ENCODE peak calls at places on chromosomes 13 and 19, in four cellular contexts. One of them, this sample, is unnamed.

GRCh38 chr13:30466841-30467252 is 1.1 kb upstream of the HMGB1 start:
- DNase-seq in DND-41: peak
- DNase-seq in GM23338: no peak
- DNase-seq in MM.1S: peak
- DNase-seq in this sample: peak

GRCh38 chr13:27822873-27823311 is 30.6 kb downstream of the GSX1 start:
- DNase-seq in GM23338: peak
- DNase-seq in DND-41: no peak
- DNase-seq in MM.1S: no peak
- DNase-seq in this sample: no peak

GRCh38 chr13:97797553-97797952 is 155.9 kb upstream of the IPO5 start:
- DNase-seq in GM23338: no peak
- DNase-seq in DND-41: no peak
- DNase-seq in MM.1S: no peak
- DNase-seq in this sample: no peak

GRCh38 chr13:98565726-98566577 is 11.0 kb downstream of the STK24 start:
- DNase-seq in GM23338: no peak
- DNase-seq in DND-41: no peak
- DNase-seq in MM.1S: no peak
- DNase-seq in this sample: no peak

GRCh38 chr13:36430247-36431203 is 1.8 kb upstream of the CCNA1 start:
- DNase-seq in DND-41: no peak
- DNase-seq in GM23338: peak
- DNase-seq in MM.1S: no peak
- DNase-seq in this sample: no peak

GRCh38 chr13:79581870-79582315 is 100.9 kb downstream of the NDFIP2 start:
- DNase-seq in GM23338: no peak
- DNase-seq in MM.1S: no peak
- DNase-seq in DND-41: no peak
- DNase-seq in this sample: peak

GRCh38 chr13:83372786-83373185 is 509.5 kb downstream of the SLITRK1 start:
- DNase-seq in GM23338: no peak
- DNase-seq in DND-41: no peak
- DNase-seq in MM.1S: no peak
- DNase-seq in this sample: no peak

GRCh38 chr13:81639984-81640582 is 1299.2 kb upstream of the SPRY2 start:
- DNase-seq in MM.1S: peak
- DNase-seq in GM23338: peak
- DNase-seq in DND-41: no peak
- DNase-seq in this sample: peak

GRCh38 chr13:34682406-34682805 is 259.7 kb upstream of the NBEA start:
- DNase-seq in DND-41: no peak
- DNase-seq in MM.1S: no peak
- DNase-seq in GM23338: no peak
- DNase-seq in this sample: no peak

GRCh38 chr13:31631071-31631470 is 108.3 kb upstream of the RXFP2 start:
- DNase-seq in GM23338: no peak
- DNase-seq in MM.1S: no peak
- DNase-seq in DND-41: no peak
- DNase-seq in this sample: no peak

GRCh38 chr19:33501957-33502356 is 19.6 kb downstream of the PEPD start:
- DNase-seq in GM23338: no peak
- DNase-seq in MM.1S: no peak
- DNase-seq in DND-41: no peak
- DNase-seq in this sample: no peak

GRCh38 chr19:45276284-45276687 is 25.2 kb downstream of the MARK4 start:
- DNase-seq in DND-41: no peak
- DNase-seq in MM.1S: no peak
- DNase-seq in GM23338: no peak
- DNase-seq in this sample: peak

GRCh38 chr13:99992376-99992775 is 10.8 kb downstream of the ZIC2 start:
- DNase-seq in DND-41: no peak
- DNase-seq in MM.1S: no peak
- DNase-seq in GM23338: no peak
- DNase-seq in this sample: peak

GRCh38 chr13:99995503-99996176 is 14.1 kb downstream of the ZIC2 start:
- DNase-seq in MM.1S: no peak
- DNase-seq in DND-41: no peak
- DNase-seq in GM23338: peak
- DNase-seq in this sample: peak

GRCh38 chr13:99995104-99995502 is 13.5 kb downstream of the ZIC2 start:
- DNase-seq in MM.1S: no peak
- DNase-seq in GM23338: no peak
- DNase-seq in DND-41: no peak
- DNase-seq in this sample: no peak

GRCh38 chr13:99992912-99993311 is 11.3 kb downstream of the ZIC2 start:
- DNase-seq in MM.1S: no peak
- DNase-seq in GM23338: no peak
- DNase-seq in DND-41: no peak
- DNase-seq in this sample: peak

GRCh38 chr13:99993660-99994455 is 12.3 kb downstream of the ZIC2 start:
- DNase-seq in GM23338: peak
- DNase-seq in DND-41: no peak
- DNase-seq in MM.1S: no peak
- DNase-seq in this sample: peak
- TF ChIP-seq EZH2 in GM23338: peak
- TF ChIP-seq EZH2 in DND-41: peak
- TF ChIP-seq EZH2 in MM.1S: no peak
- TF ChIP-seq EZH2 in this sample: no peak

GRCh38 chr13:114100446-114101320 is 31.7 kb downstream of the RASA3 start:
- DNase-seq in GM23338: no peak
- DNase-seq in MM.1S: peak
- DNase-seq in DND-41: no peak
- DNase-seq in this sample: no peak

GRCh38 chr13:114099918-114100445 is 32.4 kb downstream of the RASA3 start:
- DNase-seq in GM23338: peak
- DNase-seq in DND-41: no peak
- DNase-seq in MM.1S: peak
- DNase-seq in this sample: peak

GRCh38 chr13:114102521-114103288 is 29.7 kb downstream of the RASA3 start:
- DNase-seq in GM23338: no peak
- DNase-seq in DND-41: no peak
- DNase-seq in MM.1S: no peak
- DNase-seq in this sample: no peak

GRCh38 chr13:114101831-114102520 is 30.4 kb downstream of the RASA3 start:
- DNase-seq in DND-41: no peak
- DNase-seq in GM23338: no peak
- DNase-seq in MM.1S: no peak
- DNase-seq in this sample: no peak

GRCh38 chr13:114101325-114101821 is 31.1 kb downstream of the RASA3 start:
- DNase-seq in GM23338: no peak
- DNase-seq in DND-41: no peak
- DNase-seq in MM.1S: no peak
- DNase-seq in this sample: no peak
- H3K27ac ChIP-seq in GM23338: no peak
- H3K27ac ChIP-seq in DND-41: no peak
- H3K27ac ChIP-seq in MM.1S: peak
- H3K27ac ChIP-seq in this sample: peak

GRCh38 chr13:114043421-114044053 is 69.7 kb upstream of the C13orf46 start:
- DNase-seq in MM.1S: no peak
- DNase-seq in DND-41: no peak
- DNase-seq in GM23338: peak
- DNase-seq in this sample: peak
- TF ChIP-seq CTCF in MM.1S: no peak
- TF ChIP-seq CTCF in DND-41: no peak
- TF ChIP-seq CTCF in GM23338: peak
- TF ChIP-seq CTCF in this sample: no peak

GRCh38 chr19:11480927-11481776 is at the start of gene ELAVL3:
- DNase-seq in GM23338: peak
- DNase-seq in DND-41: no peak
- DNase-seq in MM.1S: no peak
- DNase-seq in this sample: peak
- TF ChIP-seq EZH2 in GM23338: peak
- TF ChIP-seq EZH2 in DND-41: no peak
- TF ChIP-seq EZH2 in MM.1S: no peak
- TF ChIP-seq EZH2 in this sample: peak

GRCh38 chr13:110511509-110512181 is 49.9 kb downstream of the RAB20 start:
- DNase-seq in GM23338: peak
- DNase-seq in DND-41: no peak
- DNase-seq in MM.1S: no peak
- DNase-seq in this sample: no peak

GRCh38 chr13:110509478-110509926 is 52.0 kb downstream of the RAB20 start:
- DNase-seq in MM.1S: no peak
- DNase-seq in DND-41: no peak
- DNase-seq in GM23338: no peak
- DNase-seq in this sample: no peak

GRCh38 chr13:110512198-110512740 is 49.3 kb downstream of the RAB20 start:
- DNase-seq in DND-41: no peak
- DNase-seq in GM23338: no peak
- DNase-seq in MM.1S: no peak
- DNase-seq in this sample: no peak

GRCh38 chr13:110507678-110508381 is 53.7 kb downstream of the RAB20 start:
- DNase-seq in DND-41: no peak
- DNase-seq in GM23338: no peak
- DNase-seq in MM.1S: peak
- DNase-seq in this sample: no peak

DNA sequence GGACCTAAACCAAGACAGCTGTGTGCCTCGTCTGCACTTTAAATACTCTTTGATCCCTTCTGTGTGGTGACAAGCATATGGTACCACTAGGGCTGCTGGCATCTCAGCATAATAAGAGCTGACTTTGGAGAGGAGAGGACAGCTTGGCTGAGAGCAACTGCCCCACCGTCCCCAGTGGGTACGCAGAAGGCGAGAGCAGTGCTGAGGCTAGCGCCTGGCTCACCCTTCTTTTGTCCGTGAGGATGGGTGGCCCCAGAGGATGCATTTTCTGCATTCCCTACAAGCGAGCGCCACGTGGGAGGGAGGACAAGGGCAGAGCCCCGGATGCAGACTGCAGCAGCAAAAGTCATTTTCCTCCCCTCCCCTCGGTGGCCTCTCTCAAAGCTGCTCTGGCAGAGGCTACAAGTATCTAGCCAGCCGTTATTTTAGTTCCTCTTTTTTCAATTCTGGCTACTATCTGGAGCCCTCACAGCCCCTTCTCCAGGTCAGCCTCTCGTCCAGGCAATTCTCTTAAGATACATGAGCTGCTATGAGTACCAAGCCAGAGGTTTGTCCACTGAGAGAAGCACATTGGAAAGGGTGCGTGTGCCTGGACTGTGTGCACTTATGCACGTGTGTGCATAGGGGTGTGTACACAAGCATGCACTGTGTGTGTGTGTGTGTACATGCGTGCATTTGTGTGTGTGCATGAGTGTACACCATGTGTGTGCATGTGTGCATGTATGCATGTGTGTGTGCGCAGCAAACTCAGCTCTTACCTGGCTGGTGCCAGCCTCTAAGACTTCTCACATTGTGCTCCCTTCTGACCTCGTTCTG is 51.3 kb downstream of the RAB20 start:
- DNase-seq in GM23338: no peak
- DNase-seq in DND-41: no peak
- DNase-seq in MM.1S: no peak
- DNase-seq in this sample: no peak
- H3K27ac ChIP-seq in GM23338: peak
- H3K27ac ChIP-seq in DND-41: no peak
- H3K27ac ChIP-seq in MM.1S: no peak
- H3K27ac ChIP-seq in this sample: no peak

DNA sequence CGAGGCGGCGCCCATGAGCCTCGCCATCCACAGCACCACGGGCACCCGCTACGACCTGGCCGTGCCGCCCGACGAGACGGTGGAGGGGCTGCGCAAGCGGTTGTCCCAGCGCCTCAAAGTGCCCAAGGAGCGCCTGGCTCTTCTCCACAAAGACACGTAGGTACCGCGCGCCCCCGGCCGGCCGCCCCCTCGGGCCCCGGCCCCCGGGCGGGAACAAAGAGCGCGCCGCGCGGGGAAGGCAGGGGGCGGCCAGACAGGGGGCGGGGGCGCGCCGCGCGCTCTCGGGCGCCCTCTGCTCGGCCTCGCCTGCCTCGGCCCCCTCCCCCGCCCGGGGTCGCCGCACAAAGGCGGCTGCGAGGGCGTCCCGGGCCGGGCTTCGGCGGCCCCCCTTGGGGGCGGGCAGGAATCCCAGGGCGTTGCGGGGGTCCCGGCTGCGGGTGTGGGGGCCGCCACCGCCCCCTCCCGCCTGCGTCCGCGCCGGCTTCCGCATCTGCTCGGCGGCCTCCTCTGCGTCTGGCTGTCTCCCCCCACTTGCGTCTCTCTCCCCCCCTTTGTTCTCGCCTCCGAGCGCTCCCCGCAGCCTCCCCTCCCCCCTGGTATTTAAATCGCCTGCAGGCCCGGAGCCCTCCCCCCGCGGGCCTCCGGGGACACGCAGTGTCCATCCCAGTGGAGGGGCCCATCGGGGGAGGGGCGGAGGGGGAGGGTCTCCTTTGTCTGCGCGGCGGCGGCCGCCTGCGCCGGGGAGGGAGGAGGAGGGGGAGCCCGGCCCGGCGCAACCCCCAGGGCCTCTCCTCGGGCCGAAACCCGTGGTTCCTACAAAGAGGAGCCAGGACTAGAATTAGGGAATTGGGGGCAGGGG is 2.2 kb downstream of the MIDN start:
- DNase-seq in DND-41: peak
- DNase-seq in MM.1S: no peak
- DNase-seq in GM23338: peak
- DNase-seq in this sample: peak
- TF ChIP-seq CTCF in DND-41: peak
- TF ChIP-seq CTCF in MM.1S: no peak
- TF ChIP-seq CTCF in GM23338: no peak
- TF ChIP-seq CTCF in this sample: no peak

GRCh38 chr19:53982056-53982455 is 9.4 kb upstream of the CACNG6 start:
- DNase-seq in GM23338: peak
- DNase-seq in MM.1S: no peak
- DNase-seq in DND-41: no peak
- DNase-seq in this sample: no peak
- TF ChIP-seq EZH2 in GM23338: no peak
- TF ChIP-seq EZH2 in MM.1S: no peak
- TF ChIP-seq EZH2 in DND-41: no peak
- TF ChIP-seq EZH2 in this sample: no peak

GRCh38 chr13:61546413-61546812 is 130.8 kb upstream of the PCDH20 start:
- DNase-seq in MM.1S: no peak
- DNase-seq in GM23338: no peak
- DNase-seq in DND-41: no peak
- DNase-seq in this sample: no peak
- H3K27ac ChIP-seq in MM.1S: no peak
- H3K27ac ChIP-seq in GM23338: no peak
- H3K27ac ChIP-seq in DND-41: no peak
- H3K27ac ChIP-seq in this sample: no peak

GRCh38 chr19:41959056-41960053 is at the start of gene RABAC1:
- DNase-seq in MM.1S: peak
- DNase-seq in GM23338: peak
- DNase-seq in DND-41: peak
- DNase-seq in this sample: peak
- TF ChIP-seq CTCF in MM.1S: peak
- TF ChIP-seq CTCF in GM23338: peak
- TF ChIP-seq CTCF in DND-41: peak
- TF ChIP-seq CTCF in this sample: peak

GRCh38 chr19:1756264-1756663 is 3.0 kb downstream of the ONECUT3 start:
- DNase-seq in DND-41: no peak
- DNase-seq in MM.1S: no peak
- DNase-seq in GM23338: no peak
- DNase-seq in this sample: no peak
- TF ChIP-seq EZH2 in DND-41: no peak
- TF ChIP-seq EZH2 in MM.1S: no peak
- TF ChIP-seq EZH2 in GM23338: peak
- TF ChIP-seq EZH2 in this sample: no peak

This sample was measured in A673.